ENCODE peak calls at places on chromosomes 16 and 17, in eight cellular contexts. E is NCI-H460, J is cardiac fibroblast, X is putamen, D is pancreas, O is nephron progenitor cell, A is lower leg skin, T is RWPE2. Z is an unnamed sample.

GRCh38 chr16:11181889-11182279 is 74.1 kb downstream of the SOCS1 start:
- DNase-seq in E (no peak), J (peak), X (no peak), D (no peak), O (no peak), A (peak), T (no peak), Z (no peak)

GRCh38 chr16:291539-291938 is 8.6 kb downstream of the PDIA2 start:
- DNase-seq in E (no peak), J (no peak), X (no peak), D (no peak), O (no peak), A (no peak), T (no peak), Z (no peak)

GRCh38 chr16:23274968-23275367 is 27.1 kb upstream of the SCNN1B start:
- DNase-seq in E (no peak), J (no peak), X (no peak), D (no peak), O (no peak), A (no peak), T (no peak), Z (no peak)

GRCh38 chr16:63312343-63312742 is 1276.1 kb upstream of the CDH8 start:
- DNase-seq in E (no peak), J (no peak), X (no peak), D (no peak), O (no peak), A (no peak), T (no peak), Z (no peak)

GRCh38 chr17:74454197-74455024 is 12.0 kb upstream of the CD300A start:
- DNase-seq in E (no peak), J (peak), X (peak), D (peak), O (peak), A (peak), T (no peak), Z (no peak)

GRCh38 chr17:11204991-11205390 is 36.0 kb upstream of the SHISA6 start:
- DNase-seq in E (no peak), J (no peak), X (no peak), D (no peak), O (no peak), A (no peak), T (no peak), Z (no peak)

GRCh38 chr17:37489197-37490001 is at the start of gene DUSP14:
- DNase-seq in E (peak), J (peak), X (peak), D (peak), O (peak), A (peak), T (peak), Z (peak)

GRCh38 chr16:77117687-77118086 is 73.3 kb upstream of the MON1B start:
- DNase-seq in E (no peak), J (no peak), X (no peak), D (no peak), O (no peak), A (no peak), T (no peak), Z (no peak)

GRCh38 chr17:74274060-74274702 is at the start of gene DNAI2:
- DNase-seq in E (no peak), J (no peak), X (no peak), D (no peak), O (peak), A (no peak), T (no peak), Z (peak)

GRCh38 chr16:12959072-12959471 is 57.7 kb downstream of the SHISA9 start:
- DNase-seq in E (no peak), J (no peak), X (no peak), D (no peak), O (no peak), A (no peak), T (no peak), Z (no peak)

GRCh38 chr16:69496376-69496775 is 69.4 kb upstream of the NFAT5 start:
- DNase-seq in E (no peak), J (no peak), X (no peak), D (no peak), O (no peak), A (no peak), T (no peak), Z (no peak)

Z was measured in WTC11.